ENCODE peak calls at places on chromosomes 16 and 17, in seven cellular contexts. R is HCT116, Z is K562, N is HepG2, L is H1, Q is GM12878, W is SK-N-SH. X is an unnamed sample.

GRCh38 chr16:69482410-69482951 is 58.1 kb downstream of the CYB5B start:
- DNase-seq in R (no peak), Z (no peak), N (no peak), L (no peak), Q (no peak), W (no peak), X (no peak)

GRCh38 chr16:2205967-2206313 is 686 bp downstream of the MLST8 start:
- DNase-seq in R (no peak), Z (no peak), N (no peak), L (no peak), Q (no peak), W (peak), X (no peak)

GRCh38 chr16:30113711-30114333 is 485 bp upstream of the GDPD3 start:
- DNase-seq in R (no peak), Z (no peak), N (no peak), L (no peak), Q (no peak), W (no peak), X (no peak)

GRCh38 chr16:4487955-4488481 is 11.8 kb downstream of the HMOX2 start:
- DNase-seq in R (no peak), Z (no peak), N (no peak), L (no peak), Q (no peak), W (no peak), X (no peak)

GRCh38 chr16:47611042-47611441 is 149.9 kb downstream of the PHKB start:
- DNase-seq in R (no peak), Z (no peak), N (no peak), L (no peak), Q (no peak), W (no peak), X (no peak)

GRCh38 chr17:27414271-27414670 is 42.0 kb upstream of the KSR1 start:
- DNase-seq in R (no peak), Z (no peak), N (no peak), L (no peak), Q (no peak), W (no peak), X (no peak)

GRCh38 chr16:10609410-10609774 is 29.0 kb upstream of the EMP2 start:
- DNase-seq in R (no peak), Z (no peak), N (no peak), L (no peak), Q (no peak), W (no peak), X (no peak)

GRCh38 chr16:14658063-14658462 is 25.3 kb downstream of the BFAR start:
- DNase-seq in R (no peak), Z (peak), N (no peak), L (no peak), Q (peak), W (no peak), X (no peak)

GRCh38 chr17:72592242-72592966 is 471.6 kb downstream of the SOX9 start:
- DNase-seq in R (peak), Z (peak), N (peak), L (peak), Q (no peak), W (peak), X (peak)

GRCh38 chr16:54208262-54208661 is 78.3 kb downstream of the IRX3 start:
- DNase-seq in R (no peak), Z (no peak), N (no peak), L (no peak), Q (no peak), W (no peak), X (no peak)

GRCh38 chr16:73000020-73000906 is 47.7 kb downstream of the ZFHX3 start:
- DNase-seq in R (no peak), Z (no peak), N (peak), L (no peak), Q (no peak), W (no peak), X (no peak)

GRCh38 chr17:10226930-10227695 is 28.7 kb upstream of the GAS7 start:
- DNase-seq in R (peak), Z (peak), N (peak), L (peak), Q (no peak), W (peak), X (peak)

GRCh38 chr17:39599006-39599664 is 8.6 kb downstream of the NEUROD2 start:
- DNase-seq in R (no peak), Z (no peak), N (no peak), L (no peak), Q (no peak), W (peak), X (no peak)

GRCh38 chr16:78444-79145 is 570 bp downstream of the MPG start:
- DNase-seq in R (no peak), Z (no peak), N (no peak), L (no peak), Q (no peak), W (no peak), X (peak)
- TF ChIP-seq JUND in R (no peak), Z (no peak), N (no peak), L (no peak), Q (no peak), W (no peak), X (no peak)

DNA sequence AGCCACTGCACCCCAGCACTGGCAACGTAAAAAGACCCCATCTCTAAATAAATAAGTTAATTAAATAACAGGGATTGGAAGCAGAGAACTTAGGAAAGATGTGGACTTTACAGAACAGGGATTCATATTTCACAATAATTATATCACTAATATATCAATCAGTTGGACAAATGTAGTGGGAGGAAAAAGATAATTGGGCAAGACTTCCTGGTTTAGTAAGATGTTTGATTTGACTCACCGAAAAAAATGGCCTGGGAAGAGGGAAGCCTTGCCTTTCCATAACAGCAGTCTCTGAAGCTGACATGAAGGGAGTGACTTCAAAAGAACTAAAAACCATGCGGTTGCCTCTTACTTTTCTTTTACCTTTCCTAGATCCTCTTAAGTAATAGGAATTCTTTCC is 15.2 kb upstream of the C17orf78 start:
- DNase-seq in R (no peak), Z (no peak), N (no peak), L (no peak), Q (no peak), W (no peak), X (no peak)
- TF ChIP-seq JUND in R (no peak), Z (no peak), N (no peak), L (no peak), Q (no peak), W (no peak), X (no peak)

GRCh38 chr17:79984045-79984840 is 51.4 kb downstream of the TBC1D16 start:
- DNase-seq in R (no peak), Z (no peak), N (no peak), L (no peak), Q (no peak), W (no peak), X (no peak)
- TF ChIP-seq JUND in R (no peak), Z (no peak), N (no peak), L (no peak), Q (no peak), W (no peak), X (no peak)

DNA sequence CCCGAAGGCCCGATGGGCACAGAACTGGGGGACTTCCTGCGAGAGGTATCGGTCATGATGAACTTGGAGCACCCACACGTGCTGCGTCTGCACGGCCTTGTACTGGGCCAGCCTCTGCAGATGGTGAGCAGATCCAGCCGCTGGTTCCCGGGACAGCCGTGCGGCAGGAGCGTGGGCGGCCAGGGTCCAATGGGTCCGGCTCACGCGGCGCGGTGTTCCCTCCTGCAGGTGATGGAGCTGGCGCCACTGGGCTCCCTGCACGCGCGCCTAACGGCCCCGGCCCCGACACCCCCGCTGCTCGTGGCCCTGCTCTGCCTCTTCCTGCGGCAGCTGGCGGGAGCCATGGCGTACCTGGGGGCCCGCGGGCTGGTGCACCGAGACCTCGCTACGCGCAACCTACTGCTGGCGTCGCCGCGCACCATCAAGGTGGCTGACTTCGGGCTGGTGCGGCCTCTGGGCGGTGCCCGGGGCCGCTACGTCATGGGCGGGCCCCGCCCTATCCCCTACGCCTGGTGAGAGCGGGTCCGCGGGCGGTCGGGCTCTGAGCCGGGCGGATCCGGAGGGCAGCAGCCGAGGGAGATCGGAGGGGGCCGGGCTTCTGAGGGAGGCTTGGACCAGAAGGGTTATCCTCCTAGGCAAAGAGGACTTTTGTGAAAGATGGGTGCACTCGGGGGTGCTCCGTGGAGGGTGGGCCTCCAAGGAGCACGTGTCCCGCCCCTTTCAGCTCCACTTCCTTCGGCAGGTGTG is 3.0 kb downstream of the TNK1 start:
- DNase-seq in R (no peak), Z (no peak), N (no peak), L (no peak), Q (no peak), W (peak), X (no peak)
- TF ChIP-seq JUND in R (no peak), Z (no peak), N (no peak), L (no peak), Q (no peak), W (no peak), X (no peak)

GRCh38 chr17:49545811-49546545 is 29.7 kb upstream of the NXPH3 start:
- DNase-seq in R (no peak), Z (peak), N (no peak), L (no peak), Q (no peak), W (peak), X (no peak)
- TF ChIP-seq JUND in R (no peak), Z (no peak), N (no peak), L (no peak), Q (no peak), W (no peak), X (no peak)

GRCh38 chr17:34254651-34255380 is at the start of gene CCL2:
- DNase-seq in R (no peak), Z (peak), N (no peak), L (peak), Q (no peak), W (peak), X (peak)
- TF ChIP-seq JUND in R (no peak), Z (no peak), N (no peak), L (no peak), Q (no peak), W (no peak), X (no peak)

GRCh38 chr17:15348030-15348429 is 6.6 kb upstream of the TEKT3 start:
- DNase-seq in R (no peak), Z (no peak), N (no peak), L (no peak), Q (no peak), W (no peak), X (no peak)
- TF ChIP-seq JUND in R (no peak), Z (no peak), N (no peak), L (no peak), Q (no peak), W (no peak), X (no peak)

DNA sequence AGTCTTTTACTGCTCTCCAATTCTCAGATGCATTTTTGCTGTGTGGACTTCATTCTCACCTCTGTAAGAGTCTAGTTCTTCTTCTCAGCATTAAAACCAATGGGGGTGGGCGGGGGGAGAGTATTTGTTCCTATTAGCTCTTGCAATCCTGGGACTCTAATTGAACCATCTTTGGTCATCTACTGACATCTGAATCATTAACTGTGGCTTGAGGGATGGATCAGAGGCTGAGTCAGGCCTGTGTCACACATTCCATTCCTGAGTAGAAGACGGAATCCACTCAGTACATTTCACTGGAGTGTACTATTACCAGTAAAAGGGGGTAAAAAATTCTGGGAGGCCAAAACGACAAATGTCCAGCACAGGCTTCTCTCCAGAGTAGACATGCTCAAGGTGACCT is 12.8 kb upstream of the ZNF23 start:
- DNase-seq in R (peak), Z (no peak), N (no peak), L (no peak), Q (no peak), W (no peak), X (no peak)
- TF ChIP-seq JUND in R (peak), Z (no peak), N (no peak), L (no peak), Q (no peak), W (peak), X (no peak)

DNA sequence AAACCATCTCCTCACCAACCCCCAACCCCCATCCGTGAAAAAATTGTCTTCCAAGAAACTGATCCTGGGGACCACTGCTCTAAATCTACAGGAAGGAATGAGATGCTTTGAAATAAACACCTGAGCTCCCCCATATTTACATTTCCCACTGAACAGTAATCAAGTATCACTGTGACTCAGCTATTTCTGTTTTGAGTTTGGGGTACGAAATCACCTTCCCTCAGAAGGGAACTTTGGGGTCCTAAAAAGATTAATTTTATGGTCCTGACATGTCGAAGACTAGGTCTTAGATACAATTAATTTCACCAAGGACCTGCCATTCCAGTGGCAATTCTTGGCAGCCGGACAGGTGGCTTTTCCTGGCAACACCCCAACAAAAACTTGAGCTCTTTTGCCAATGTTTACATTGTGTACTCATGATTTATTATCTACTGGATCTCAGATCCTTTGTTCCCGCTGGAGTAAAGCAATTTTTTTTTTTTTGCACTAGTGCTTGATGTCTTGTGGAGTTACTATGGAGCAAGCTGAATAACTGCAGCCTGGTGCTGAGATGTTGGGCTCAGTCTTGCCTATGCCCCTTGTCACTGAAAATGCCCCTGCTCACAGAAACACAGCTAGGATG is 14.3 kb downstream of the SLFN5 start:
- DNase-seq in R (peak), Z (no peak), N (peak), L (no peak), Q (no peak), W (no peak), X (no peak)
- TF ChIP-seq JUND in R (peak), Z (no peak), N (no peak), L (no peak), Q (no peak), W (peak), X (peak)

X was measured in T47D.